ENCODE peak calls at places on chromosomes 5 and 9, in four cellular contexts. B is heart left ventricle, O is lung, R is esophagus squamous epithelium. P is an unnamed sample. For H3K4me1, the result is how much of the 10 kb centered on the place peaks cover.

GRCh38 chr5:16744164-16744880 is 127.5 kb upstream of the RETREG1 start:
- DNase-seq in B (no peak), R (no peak), O (no peak), P (no peak)

GRCh38 chr9:18185196-18185595 is 288.8 kb upstream of the ADAMTSL1 start:
- DNase-seq in R (no peak), O (no peak), B (no peak), P (no peak)

GRCh38 chr5:139660916-139661814 is 13.0 kb downstream of the CXXC5 start:
- DNase-seq in B (peak), R (no peak), O (peak), P (no peak)

GRCh38 chr5:4054092-4054491 is 458.5 kb downstream of the IRX1 start:
- DNase-seq in R (no peak), O (no peak), B (no peak), P (no peak)

GRCh38 chr5:38938424-38938823 is 92.6 kb downstream of the OSMR start:
- DNase-seq in B (no peak), O (no peak), R (no peak), P (no peak)

GRCh38 chr9:136234597-136234996 is 11.0 kb downstream of the QSOX2 start:
- DNase-seq in B (no peak), R (no peak), O (no peak), P (no peak)

GRCh38 chr9:33185406-33185805 is 18.3 kb upstream of the B4GALT1 start:
- DNase-seq in B (no peak), O (no peak), R (no peak), P (no peak)

GRCh38 chr9:121837113-121838010 is 185.9 kb downstream of the DAB2IP start:
- DNase-seq in R (no peak), B (no peak), O (no peak), P (no peak)

GRCh38 chr5:102858808-102859207 is 103.7 kb downstream of the PAM start:
- DNase-seq in R (no peak), B (no peak), O (no peak), P (no peak)

GRCh38 chr9:76704601-76705204 is 59.5 kb upstream of the PCA3 start:
- DNase-seq in R (no peak), B (peak), O (no peak), P (no peak)

GRCh38 chr5:168341178-168341577 is 49.7 kb downstream of the WWC1 start:
- DNase-seq in R (no peak), O (no peak), B (no peak), P (no peak)

GRCh38 chr5:14472986-14473567 is 108.5 kb upstream of the OTULINL start:
- DNase-seq in B (no peak), R (no peak), O (no peak), P (no peak)

GRCh38 chr9:5269249-5269715 is 35.2 kb downstream of the RLN2 start:
- DNase-seq in O (no peak), R (no peak), B (no peak), P (no peak)

GRCh38 chr9:107948601-107949000 is 459.0 kb upstream of the KLF4 start:
- DNase-seq in B (no peak), O (no peak), R (no peak), P (no peak)

GRCh38 chr9:76882686-76883085 is 23.2 kb downstream of the PRUNE2 start:
- DNase-seq in B (no peak), O (no peak), R (no peak), P (no peak)

GRCh38 chr5:133446440-133446839 is 165.9 kb downstream of the FSTL4 start:
- DNase-seq in B (no peak), O (no peak), R (no peak), P (no peak)

GRCh38 chr5:35924122-35924949 is 14.1 kb downstream of the CAPSL start:
- DNase-seq in O (no peak), R (no peak), B (no peak), P (no peak)

GRCh38 chr9:14277761-14278160 is 36.2 kb downstream of the NFIB start:
- DNase-seq in B (no peak), O (no peak), R (no peak), P (no peak)

GRCh38 chr5:71677977-71678376 is 41.1 kb upstream of the CARTPT start:
- DNase-seq in O (no peak), B (no peak), R (no peak), P (no peak)

GRCh38 chr9:15018238-15018637 is 108.0 kb upstream of the FREM1 start:
- DNase-seq in O (no peak), B (no peak), R (no peak), P (no peak)

GRCh38 chr5:16461782-16462181 is 3.8 kb downstream of the ZNF622 start:
- DNase-seq in R (no peak), O (no peak), B (no peak), P (no peak)

GRCh38 chr9:121774715-121775613 is 123.5 kb downstream of the DAB2IP start:
- DNase-seq in B (peak), R (no peak), O (no peak), P (peak)

GRCh38 chr9:88400021-88400420 is 11.8 kb downstream of the SPIN1 start:
- DNase-seq in B (no peak), O (no peak), R (no peak), P (no peak)

GRCh38 chr5:176810084-176810597 is at the start of gene UNC5A:
- DNase-seq in O (no peak), R (no peak), B (no peak), P (no peak)

GRCh38 chr5:11903121-11903613 is 1.1 kb downstream of the CTNND2 start:
- DNase-seq in O (no peak), B (peak), R (no peak), P (no peak)

GRCh38 chr9:137077010-137077747 is at the start of gene UAP1L1:
- DNase-seq in R (no peak), O (peak), B (peak), P (peak)

GRCh38 chr9:33186457-33187168 is 19.5 kb upstream of the B4GALT1 start:
- DNase-seq in R (no peak), B (peak), O (no peak), P (peak)

GRCh38 chr5:137360607-137361006 is 138.5 kb downstream of the SPOCK1 start:
- DNase-seq in B (no peak), O (no peak), R (no peak), P (no peak)

GRCh38 chr5:120405291-120405864 is 58.7 kb upstream of the PRR16 start:
- DNase-seq in R (no peak), O (no peak), B (no peak), P (no peak)

GRCh38 chr5:59758566-59758965 is 135.0 kb downstream of the PDE4D start:
- DNase-seq in B (no peak), R (no peak), O (no peak), P (no peak)

GRCh38 chr5:57429513-57430120 is 53.0 kb downstream of the ACTBL2 start:
- DNase-seq in R (no peak), B (no peak), O (no peak), P (no peak)

GRCh38 chr9:126705767-126706697 is 92.3 kb downstream of the LMX1B start:
- DNase-seq in R (no peak), B (peak), O (peak), P (peak)

GRCh38 chr5:87924451-87924850 is 344.2 kb downstream of the TMEM161B start:
- DNase-seq in B (no peak), O (no peak), R (no peak), P (no peak)

GRCh38 chr5:67520161-67520886 is 323.7 kb upstream of the CD180 start:
- DNase-seq in O (no peak), B (no peak), R (no peak), P (no peak)

GRCh38 chr5:79686799-79687198 is 2.8 kb upstream of the CMYA5 start:
- DNase-seq in O (no peak), R (no peak), B (no peak), P (no peak)

GRCh38 chr9:14344846-14345585 is 31.1 kb upstream of the NFIB start:
- DNase-seq in R (no peak), B (no peak), O (no peak), P (no peak)

GRCh38 chr9:19967567-19968459 is 179.0 kb upstream of the SLC24A2 start:
- DNase-seq in R (no peak), O (no peak), B (no peak), P (no peak)

GRCh38 chr5:39178856-39179255 is 40.5 kb downstream of the FYB1 start:
- DNase-seq in R (no peak), B (no peak), O (no peak), P (no peak)

GRCh38 chr9:36298566-36298965 is 40.3 kb upstream of the GNE start:
- DNase-seq in O (no peak), R (no peak), B (no peak), P (no peak)

GRCh38 chr5:32453916-32454315 is 9.4 kb upstream of the ZFR start:
- DNase-seq in R (no peak), O (no peak), B (no peak), P (no peak)

GRCh38 chr9:91818226-91818587 is 131.8 kb downstream of the ROR2 start:
- DNase-seq in B (no peak), O (no peak), R (no peak), P (no peak)
- H3K4me3 ChIP-seq in B (no peak), O (no peak), R (no peak), P (no peak)

DNA sequence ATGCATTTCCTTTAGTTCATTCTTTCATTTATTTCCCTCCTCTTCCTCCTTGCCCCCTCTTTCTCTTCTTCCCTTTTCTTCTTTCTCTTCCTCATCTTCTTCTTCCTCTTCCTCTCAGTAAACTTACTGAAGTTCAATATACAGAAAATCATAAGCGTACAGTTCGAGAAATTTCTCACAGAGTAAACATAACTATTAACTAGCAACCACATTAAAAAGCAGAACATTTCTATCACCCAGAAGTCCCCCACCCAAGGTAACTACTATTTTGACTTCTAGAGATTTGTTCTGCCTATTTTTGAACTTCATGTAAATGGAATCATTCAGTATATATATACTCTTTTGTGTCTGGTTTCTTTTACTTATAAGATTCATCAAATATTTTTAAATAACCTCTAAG is 48.2 kb downstream of the TNFAIP8 start:
- DNase-seq in O (no peak), B (no peak), R (no peak), P (no peak)
- H3K4me1 ChIP-seq in O (under half), B (under half), R (under half), P (under half)

DNA sequence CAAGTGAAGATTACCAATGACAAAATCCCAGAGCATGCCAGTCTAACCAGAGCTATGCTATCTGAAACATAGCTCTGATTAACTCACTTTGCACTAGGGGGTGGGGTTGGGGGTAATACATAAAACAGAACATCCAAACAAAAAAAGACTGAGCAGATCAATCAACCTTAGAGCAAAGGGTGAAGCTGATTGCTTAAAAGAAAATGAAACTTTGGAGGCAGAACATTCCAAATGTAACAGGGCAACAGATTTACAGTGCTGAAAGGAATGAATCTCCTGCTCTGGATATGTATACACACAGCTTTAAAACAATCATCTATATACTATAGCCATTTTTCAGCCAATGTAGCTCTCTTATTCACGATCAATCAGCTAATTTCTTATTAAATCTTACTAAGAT is 4.9 kb downstream of the IL6ST start:
- DNase-seq in R (no peak), B (no peak), O (no peak), P (no peak)
- H3K4me3 ChIP-seq in R (no peak), B (no peak), O (no peak), P (no peak)

GRCh38 chr5:111775224-111775623 is 18.2 kb upstream of the NREP start:
- DNase-seq in O (no peak), B (no peak), R (no peak), P (no peak)
- H3K4me1 ChIP-seq in O (under half), B (under half), R (under half), P (under half)

DNA sequence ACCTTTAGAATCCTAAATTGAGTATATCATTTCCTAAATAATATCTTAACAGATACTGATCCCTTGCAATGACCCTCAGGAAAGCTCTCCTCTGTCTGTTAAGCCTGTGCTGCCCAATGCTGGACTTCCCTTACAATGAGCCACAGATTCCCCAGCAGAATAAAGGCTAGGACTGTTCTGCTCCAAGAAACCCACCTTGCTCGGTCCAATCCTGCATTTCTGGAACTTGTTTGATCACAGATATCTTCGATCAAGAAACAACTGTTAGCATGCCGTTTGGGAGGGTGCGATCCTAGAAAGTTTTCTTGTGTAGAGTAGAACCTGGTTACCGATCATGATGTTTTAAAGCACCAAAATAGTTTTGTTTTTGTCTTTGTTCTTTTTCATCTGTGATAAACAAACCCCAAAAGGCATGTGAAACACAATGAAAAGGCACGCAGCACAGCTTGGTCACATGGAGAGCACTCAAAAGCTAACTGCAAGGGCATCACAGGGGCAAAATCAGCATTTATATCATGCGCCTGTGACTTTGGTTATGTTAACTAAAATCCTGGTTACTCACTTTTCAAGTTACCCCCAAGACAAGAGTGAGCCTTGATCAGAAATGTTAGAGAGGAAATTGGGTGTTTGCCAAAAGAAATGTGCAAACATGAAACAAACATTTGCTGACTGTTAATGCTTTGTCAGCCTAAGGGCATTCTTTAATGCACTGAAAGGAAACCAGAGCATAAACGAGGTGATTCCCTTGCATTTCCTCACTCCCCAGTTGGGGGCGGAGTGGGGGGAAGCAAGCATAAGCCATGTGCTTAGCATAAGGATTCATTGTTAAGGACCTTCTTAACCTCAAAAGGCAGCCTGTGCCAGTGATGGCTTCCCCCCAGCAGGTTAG is 61.9 kb upstream of the ADAMTS16 start:
- DNase-seq in R (no peak), B (no peak), O (no peak), P (no peak)
- H3K4me3 ChIP-seq in R (no peak), B (no peak), O (no peak), P (no peak)

DNA sequence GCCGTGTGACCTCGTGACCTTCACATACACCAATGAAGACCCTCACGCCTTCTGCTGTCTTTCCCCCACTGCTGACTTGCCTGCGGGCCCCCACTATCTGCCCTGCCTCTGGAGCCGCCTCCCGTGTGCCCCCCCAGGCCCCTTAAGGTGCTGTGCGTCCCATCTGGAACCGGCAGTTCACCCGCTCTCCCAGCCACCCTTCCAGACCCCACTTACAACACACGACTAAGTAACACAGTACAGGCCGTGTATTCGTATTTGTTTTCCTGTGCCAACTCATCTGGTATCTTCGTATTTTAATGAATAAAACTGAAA is 21.7 kb upstream of the TERT start:
- DNase-seq in O (no peak), B (no peak), R (no peak), P (no peak)
- H3K4me1 ChIP-seq in O (under half), B (under half), R (under half), P (under half)

GRCh38 chr5:151750121-151750520 is 8.3 kb downstream of the ATOX1 start:
- DNase-seq in R (no peak), B (no peak), O (no peak), P (no peak)
- H3K4me3 ChIP-seq in R (no peak), B (no peak), O (no peak), P (no peak)

GRCh38 chr5:142838845-142839244 is 68.7 kb downstream of the ARHGAP26 start:
- DNase-seq in B (no peak), O (no peak), R (no peak), P (no peak)
- H3K4me1 ChIP-seq in B (half or more), O (under half), R (under half), P (under half)

GRCh38 chr5:132303589-132303988 is 9.4 kb downstream of the SLC22A4 start:
- DNase-seq in B (no peak), R (no peak), O (no peak), P (no peak)

GRCh38 chr5:132300572-132301340 is 6.6 kb downstream of the SLC22A4 start:
- DNase-seq in B (peak), R (no peak), O (no peak), P (peak)

GRCh38 chr5:132301341-132302274 is 7.4 kb downstream of the SLC22A4 start:
- DNase-seq in R (no peak), O (no peak), B (no peak), P (no peak)

GRCh38 chr5:132299901-132300300 is 5.7 kb downstream of the SLC22A4 start:
- DNase-seq in R (no peak), O (no peak), B (no peak), P (no peak)

GRCh38 chr5:132302413-132302812 is 8.2 kb downstream of the SLC22A4 start:
- DNase-seq in O (no peak), R (no peak), B (no peak), P (no peak)
- H3K4me3 ChIP-seq in O (no peak), R (no peak), B (no peak), P (no peak)

DNA sequence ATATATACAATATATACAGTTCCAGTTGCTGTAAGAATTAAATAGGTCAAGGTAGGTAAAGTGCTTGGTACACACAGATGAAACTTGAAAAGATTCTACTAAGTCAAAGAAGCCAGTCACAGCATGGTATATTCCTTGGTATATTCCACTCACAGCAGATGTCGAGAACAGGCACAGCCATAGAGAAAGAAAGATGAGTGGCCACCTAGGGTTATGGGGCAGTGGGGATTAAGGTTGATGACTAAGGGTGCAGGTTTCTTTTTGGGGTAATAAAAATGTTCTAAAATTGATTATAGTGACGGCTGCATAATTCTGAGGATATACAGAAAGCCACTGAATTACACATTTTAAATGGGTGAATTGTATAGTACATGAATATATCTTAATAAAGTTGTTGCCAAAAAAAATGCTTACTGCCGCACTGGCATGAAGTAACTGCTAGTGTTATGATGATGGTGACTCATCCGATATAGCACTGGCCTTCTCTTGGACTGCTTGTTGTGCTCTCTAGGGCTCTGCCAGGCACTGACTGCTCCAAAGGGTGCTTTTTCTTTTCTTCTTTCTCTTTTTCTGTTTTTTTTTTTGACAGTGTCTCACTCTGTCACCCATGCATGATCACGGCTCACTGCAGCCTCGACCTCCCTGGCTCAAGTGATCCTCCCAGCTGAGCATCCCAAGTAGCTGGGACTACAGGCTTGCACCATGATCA is 23.5 kb downstream of the TBC1D2 start:
- DNase-seq in R (no peak), O (no peak), B (no peak), P (no peak)
- H3K4me1 ChIP-seq in R (under half), O (under half), B (under half), P (under half)

P was measured in right lobe of liver.